ENCODE peak calls at places on chromosomes 5 and 9, in five cellular contexts. One of them, this sample, is unnamed.

GRCh38 chr5:177431317-177432142 is 5.1 kb downstream of the GRK6 start:
- DNase-seq in cardiac muscle cell: no peak
- DNase-seq in posterior cingulate gyrus: peak
- DNase-seq in PC-9: no peak
- DNase-seq in T-helper 9 cell: peak
- DNase-seq in this sample: no peak

GRCh38 chr9:137140151-137141012 is 1.4 kb downstream of the GRIN1 start:
- DNase-seq in cardiac muscle cell: peak
- DNase-seq in posterior cingulate gyrus: peak
- DNase-seq in PC-9: no peak
- DNase-seq in T-helper 9 cell: no peak
- DNase-seq in this sample: no peak

GRCh38 chr5:166571668-166572067 is 1719.8 kb upstream of the WWC1 start:
- DNase-seq in cardiac muscle cell: no peak
- DNase-seq in posterior cingulate gyrus: no peak
- DNase-seq in PC-9: no peak
- DNase-seq in T-helper 9 cell: no peak
- DNase-seq in this sample: no peak

GRCh38 chr5:9467199-9468069 is 78.4 kb downstream of the SEMA5A start:
- DNase-seq in cardiac muscle cell: no peak
- DNase-seq in posterior cingulate gyrus: no peak
- DNase-seq in PC-9: no peak
- DNase-seq in T-helper 9 cell: no peak
- DNase-seq in this sample: no peak

GRCh38 chr5:142015781-142016533 is 3.1 kb upstream of the GNPDA1 start:
- DNase-seq in cardiac muscle cell: peak
- DNase-seq in posterior cingulate gyrus: no peak
- DNase-seq in PC-9: no peak
- DNase-seq in T-helper 9 cell: no peak
- DNase-seq in this sample: no peak

GRCh38 chr9:127812936-127813675 is 10.4 kb downstream of the FPGS start:
- DNase-seq in cardiac muscle cell: no peak
- DNase-seq in posterior cingulate gyrus: no peak
- DNase-seq in PC-9: no peak
- DNase-seq in T-helper 9 cell: no peak
- DNase-seq in this sample: no peak

GRCh38 chr5:57346336-57346735 is 136.3 kb downstream of the ACTBL2 start:
- DNase-seq in cardiac muscle cell: peak
- DNase-seq in posterior cingulate gyrus: no peak
- DNase-seq in PC-9: no peak
- DNase-seq in T-helper 9 cell: no peak
- DNase-seq in this sample: no peak

GRCh38 chr5:96338624-96339023 is 94.4 kb downstream of the PCSK1 start:
- DNase-seq in cardiac muscle cell: peak
- DNase-seq in posterior cingulate gyrus: peak
- DNase-seq in PC-9: no peak
- DNase-seq in T-helper 9 cell: no peak
- DNase-seq in this sample: no peak

GRCh38 chr9:98983295-98984268 is 39.9 kb downstream of the COL15A1 start:
- DNase-seq in cardiac muscle cell: peak
- DNase-seq in posterior cingulate gyrus: peak
- DNase-seq in PC-9: no peak
- DNase-seq in T-helper 9 cell: no peak
- DNase-seq in this sample: no peak

GRCh38 chr5:170306381-170306790 is 8.8 kb upstream of the LCP2 start:
- DNase-seq in cardiac muscle cell: peak
- DNase-seq in posterior cingulate gyrus: no peak
- DNase-seq in PC-9: no peak
- DNase-seq in T-helper 9 cell: no peak
- DNase-seq in this sample: no peak

GRCh38 chr5:173970878-173971650 is 17.9 kb upstream of the C5orf47 start:
- DNase-seq in cardiac muscle cell: no peak
- DNase-seq in posterior cingulate gyrus: no peak
- DNase-seq in PC-9: no peak
- DNase-seq in T-helper 9 cell: no peak
- DNase-seq in this sample: no peak

GRCh38 chr9:129322022-129322621 is 144.1 kb upstream of the IER5L start:
- DNase-seq in cardiac muscle cell: no peak
- DNase-seq in posterior cingulate gyrus: peak
- DNase-seq in PC-9: no peak
- DNase-seq in T-helper 9 cell: no peak
- DNase-seq in this sample: no peak

GRCh38 chr9:91589101-91589553 is 165.5 kb upstream of the NFIL3 start:
- DNase-seq in cardiac muscle cell: peak
- DNase-seq in posterior cingulate gyrus: no peak
- DNase-seq in PC-9: no peak
- DNase-seq in T-helper 9 cell: no peak
- DNase-seq in this sample: no peak

GRCh38 chr9:136313111-136314055 is 9.5 kb upstream of the CCDC187 start:
- DNase-seq in cardiac muscle cell: no peak
- DNase-seq in posterior cingulate gyrus: peak
- DNase-seq in PC-9: no peak
- DNase-seq in T-helper 9 cell: no peak
- DNase-seq in this sample: no peak

GRCh38 chr5:120465281-120465961 is 1.3 kb downstream of the PRR16 start:
- DNase-seq in cardiac muscle cell: peak
- DNase-seq in posterior cingulate gyrus: peak
- DNase-seq in PC-9: peak
- DNase-seq in T-helper 9 cell: no peak
- DNase-seq in this sample: no peak

GRCh38 chr5:106189121-106189809 is 1481.5 kb downstream of the EFNA5 start:
- DNase-seq in cardiac muscle cell: no peak
- DNase-seq in posterior cingulate gyrus: no peak
- DNase-seq in PC-9: no peak
- DNase-seq in T-helper 9 cell: no peak
- DNase-seq in this sample: no peak

GRCh38 chr9:134346151-134346550 is 19.9 kb downstream of the RXRA start:
- DNase-seq in cardiac muscle cell: no peak
- DNase-seq in posterior cingulate gyrus: no peak
- DNase-seq in PC-9: no peak
- DNase-seq in T-helper 9 cell: no peak
- DNase-seq in this sample: no peak

GRCh38 chr9:16653491-16654407 is 216.7 kb downstream of the BNC2 start:
- DNase-seq in cardiac muscle cell: no peak
- DNase-seq in posterior cingulate gyrus: no peak
- DNase-seq in PC-9: no peak
- DNase-seq in T-helper 9 cell: no peak
- DNase-seq in this sample: no peak

GRCh38 chr5:17306726-17307091 is 89.3 kb downstream of the BASP1 start:
- DNase-seq in cardiac muscle cell: no peak
- DNase-seq in posterior cingulate gyrus: no peak
- DNase-seq in PC-9: no peak
- DNase-seq in T-helper 9 cell: no peak
- DNase-seq in this sample: no peak

GRCh38 chr5:157761690-157762611 is 18.4 kb downstream of the LSM11 start:
- DNase-seq in cardiac muscle cell: peak
- DNase-seq in posterior cingulate gyrus: no peak
- DNase-seq in PC-9: peak
- DNase-seq in T-helper 9 cell: no peak
- DNase-seq in this sample: no peak

GRCh38 chr9:105887679-105888078 is 193.3 kb downstream of the TMEM38B start:
- DNase-seq in cardiac muscle cell: no peak
- DNase-seq in posterior cingulate gyrus: no peak
- DNase-seq in PC-9: no peak
- DNase-seq in T-helper 9 cell: no peak
- DNase-seq in this sample: no peak

GRCh38 chr5:37889612-37890317 is 49.9 kb upstream of the GDNF start:
- DNase-seq in cardiac muscle cell: peak
- DNase-seq in posterior cingulate gyrus: no peak
- DNase-seq in PC-9: peak
- DNase-seq in T-helper 9 cell: no peak
- DNase-seq in this sample: no peak

GRCh38 chr9:79233542-79233941 is 338.2 kb upstream of the TLE4 start:
- DNase-seq in cardiac muscle cell: peak
- DNase-seq in posterior cingulate gyrus: no peak
- DNase-seq in PC-9: peak
- DNase-seq in T-helper 9 cell: no peak
- DNase-seq in this sample: no peak

GRCh38 chr5:173515526-173515925 is 100.9 kb downstream of the BOD1 start:
- DNase-seq in cardiac muscle cell: peak
- DNase-seq in posterior cingulate gyrus: no peak
- DNase-seq in PC-9: no peak
- DNase-seq in T-helper 9 cell: no peak
- DNase-seq in this sample: no peak

GRCh38 chr5:10503997-10504761 is 59.7 kb upstream of the ANKRD33B start:
- DNase-seq in cardiac muscle cell: no peak
- DNase-seq in posterior cingulate gyrus: peak
- DNase-seq in PC-9: no peak
- DNase-seq in T-helper 9 cell: no peak
- DNase-seq in this sample: no peak

GRCh38 chr5:97231025-97231636 is 48.1 kb upstream of the RIOK2 start:
- DNase-seq in cardiac muscle cell: peak
- DNase-seq in posterior cingulate gyrus: no peak
- DNase-seq in PC-9: no peak
- DNase-seq in T-helper 9 cell: no peak
- DNase-seq in this sample: peak

GRCh38 chr9:118426772-118427171 is 722.6 kb downstream of the TLR4 start:
- DNase-seq in cardiac muscle cell: no peak
- DNase-seq in posterior cingulate gyrus: no peak
- DNase-seq in PC-9: no peak
- DNase-seq in T-helper 9 cell: no peak
- DNase-seq in this sample: no peak

GRCh38 chr9:16530669-16531461 is 339.6 kb downstream of the BNC2 start:
- DNase-seq in cardiac muscle cell: no peak
- DNase-seq in posterior cingulate gyrus: peak
- DNase-seq in PC-9: no peak
- DNase-seq in T-helper 9 cell: no peak
- DNase-seq in this sample: no peak

This sample was measured in frontal cortex.